ENCODE peak calls at places on chromosomes 5 and 9, in six cellular contexts. X is GM20000; Y is activated effector memory CD4-positive, alpha-beta T cell treated with Interleukin-2 at 50 U/mL for 16 hours; D is head of caudate nucleus; O is sigmoid colon; A is dermis microvascular lymphatic vessel endothelial cell. M is an unnamed sample.

GRCh38 chr5:74337252-74338100 is 303.1 kb downstream of the ENC1 start:
- DNase-seq in X (no peak), Y (no peak), D (no peak), O (no peak), A (no peak), M (no peak)

GRCh38 chr5:7325975-7326911 is 69.7 kb upstream of the ADCY2 start:
- DNase-seq in X (no peak), Y (no peak), D (no peak), O (no peak), A (no peak), M (no peak)

GRCh38 chr5:144254552-144254951 is 83.9 kb downstream of the KCTD16 start:
- DNase-seq in X (no peak), Y (no peak), D (no peak), O (no peak), A (no peak), M (no peak)

GRCh38 chr5:1005904-1006655 is 2.5 kb upstream of the NKD2 start:
- DNase-seq in X (peak), Y (no peak), D (peak), O (peak), A (no peak), M (no peak)

GRCh38 chr5:72988769-72989168 is 32.9 kb downstream of the FCHO2 start:
- DNase-seq in X (no peak), Y (no peak), D (no peak), O (no peak), A (peak), M (no peak)

GRCh38 chr9:36173861-36174260 is 4.7 kb downstream of the CCIN start:
- DNase-seq in X (no peak), Y (no peak), D (no peak), O (no peak), A (no peak), M (no peak)

GRCh38 chr5:84191296-84191695 is 193.4 kb downstream of the EDIL3 start:
- DNase-seq in X (no peak), Y (no peak), D (no peak), O (no peak), A (no peak), M (no peak)

GRCh38 chr5:180785151-180785781 is 17.3 kb downstream of the MGAT1 start:
- DNase-seq in X (no peak), Y (no peak), D (no peak), O (no peak), A (no peak), M (no peak)

GRCh38 chr5:80620206-80620605 is 34.2 kb upstream of the MSH3 start:
- DNase-seq in X (no peak), Y (no peak), D (no peak), O (no peak), A (no peak), M (no peak)

GRCh38 chr9:127776195-127776918 is 2.1 kb downstream of the SH2D3C start:
- DNase-seq in X (peak), Y (peak), D (peak), O (no peak), A (no peak), M (peak)

GRCh38 chr9:136527721-136528710 is 17.8 kb downstream of the NOTCH1 start:
- DNase-seq in X (peak), Y (no peak), D (peak), O (no peak), A (no peak), M (no peak)

GRCh38 chr9:589723-590122 is 251.8 kb upstream of the DMRT1 start:
- DNase-seq in X (no peak), Y (no peak), D (no peak), O (no peak), A (no peak), M (no peak)

GRCh38 chr5:174119386-174119785 is 73.9 kb downstream of the NSG2 start:
- DNase-seq in X (no peak), Y (no peak), D (peak), O (no peak), A (no peak), M (no peak)

GRCh38 chr9:10268500-10269485 is 344.0 kb downstream of the PTPRD start:
- DNase-seq in X (peak), Y (no peak), D (no peak), O (no peak), A (peak), M (no peak)

GRCh38 chr5:136070486-136071285 is 41.9 kb downstream of the TGFBI start:
- DNase-seq in X (no peak), Y (no peak), D (no peak), O (no peak), A (no peak), M (no peak)

GRCh38 chr9:130423272-130423671 is 21.5 kb upstream of the ASS1 start:
- DNase-seq in X (no peak), Y (no peak), D (peak), O (peak), A (no peak), M (no peak)

GRCh38 chr9:128727626-128728248 is 3.8 kb upstream of the ZDHHC12 start:
- DNase-seq in X (no peak), Y (no peak), D (no peak), O (no peak), A (no peak), M (no peak)

GRCh38 chr9:112869917-112870316 is 20.8 kb downstream of the SLC46A2 start:
- DNase-seq in X (no peak), Y (no peak), D (no peak), O (no peak), A (no peak), M (no peak)

GRCh38 chr9:115456515-115456914 is 338.6 kb upstream of the TNC start:
- DNase-seq in X (no peak), Y (no peak), D (no peak), O (no peak), A (no peak), M (no peak)

GRCh38 chr5:170907758-170908157 is 45.9 kb downstream of the RANBP17 start:
- DNase-seq in X (no peak), Y (no peak), D (no peak), O (no peak), A (no peak), M (no peak)

GRCh38 chr5:179778591-179778990 is 15.2 kb upstream of the LTC4S start:
- DNase-seq in X (no peak), Y (no peak), D (no peak), O (no peak), A (no peak), M (no peak)

GRCh38 chr9:86077286-86077685 is 22.1 kb downstream of the GOLM1 start:
- DNase-seq in X (no peak), Y (no peak), D (no peak), O (peak), A (no peak), M (no peak)

GRCh38 chr5:146006470-146006869 is 70.1 kb downstream of the SH3RF2 start:
- DNase-seq in X (no peak), Y (no peak), D (no peak), O (no peak), A (no peak), M (no peak)

GRCh38 chr9:71119746-71120145 is 1.7 kb downstream of the TRPM3 start:
- DNase-seq in X (no peak), Y (no peak), D (no peak), O (no peak), A (no peak), M (no peak)

GRCh38 chr5:131423056-131423455 is 159.2 kb downstream of the CDC42SE2 start:
- DNase-seq in X (no peak), Y (no peak), D (no peak), O (no peak), A (peak), M (no peak)

GRCh38 chr9:121463026-121463827 is 36.4 kb downstream of the GGTA1 start:
- DNase-seq in X (peak), Y (no peak), D (peak), O (peak), A (peak), M (no peak)

GRCh38 chr9:72485821-72486605 is 35.4 kb upstream of the TMC1 start:
- DNase-seq in X (no peak), Y (no peak), D (no peak), O (no peak), A (no peak), M (no peak)